ENCODE peak calls at places on chromosome 5, in five cellular contexts. S is AG04450, N is IMR-90, O is cardiac fibroblast, D is right lobe of liver. C is an unnamed sample.

GRCh38 chr5:89037090-89037489 is 154.1 kb upstream of the MEF2C start:
- DNase-seq in D (no peak), N (peak; percentile 51), O (peak; percentile 57), S (peak; percentile 7), C (no peak)

GRCh38 chr5:151244210-151244609 is 8.8 kb upstream of the GM2A start:
- DNase-seq in O (no peak), S (no peak), N (no peak), D (no peak), C (no peak)

GRCh38 chr5:115589043-115589442 is 13.2 kb downstream of the TICAM2 start:
- DNase-seq in O (no peak), D (no peak), N (no peak), S (no peak), C (peak; percentile 45)

GRCh38 chr5:34684980-34685352 is 28.8 kb downstream of the RAI14 start:
- DNase-seq in O (no peak), D (no peak), S (no peak), N (no peak), C (no peak)

GRCh38 chr5:31611002-31611401 is 27.9 kb upstream of the PDZD2 start:
- DNase-seq in S (no peak), O (no peak), N (no peak), D (no peak), C (no peak)

GRCh38 chr5:59542841-59543825 is 350.4 kb downstream of the PDE4D start:
- DNase-seq in O (peak; percentile 48), S (no peak), D (peak; percentile 60), N (no peak), C (peak; percentile 64)

GRCh38 chr5:68041293-68041692 is 174.3 kb upstream of the PIK3R1 start:
- DNase-seq in D (no peak), S (no peak), O (no peak), N (no peak), C (peak; percentile 36)

GRCh38 chr5:169354263-169354662 is 53.3 kb upstream of the SLIT3 start:
- DNase-seq in D (no peak), S (no peak), O (peak; percentile 50), N (peak; percentile 53), C (no peak)

GRCh38 chr5:125575561-125576504 is 829.4 kb upstream of the ZNF608 start:
- DNase-seq in N (no peak), S (no peak), D (no peak), O (no peak), C (no peak)

GRCh38 chr5:124651663-124652513 is 94.6 kb downstream of the ZNF608 start:
- DNase-seq in S (peak; percentile 59), D (peak; percentile 83), N (no peak), O (peak; percentile 76), C (peak; percentile 90)

GRCh38 chr5:124644138-124644537 is 102.3 kb downstream of the ZNF608 start:
- DNase-seq in N (peak; percentile 83), D (no peak), S (no peak), O (peak; percentile 52), C (no peak)

GRCh38 chr5:111022301-111022700 is 49.2 kb upstream of the TSLP start:
- DNase-seq in N (no peak), S (no peak), O (peak; percentile 23), D (no peak), C (no peak)

GRCh38 chr5:133939668-133940067 is 28.8 kb downstream of the C5orf15 start:
- DNase-seq in S (no peak), O (no peak), D (no peak), N (no peak), C (no peak)

GRCh38 chr5:78320461-78320860 is 26.0 kb upstream of the AP3B1 start:
- DNase-seq in O (peak; percentile 62), S (peak; percentile 26), D (no peak), N (peak; percentile 69), C (no peak)

GRCh38 chr5:180282281-180282680 is 9.6 kb downstream of the MAPK9 start:
- DNase-seq in N (no peak), D (no peak), O (no peak), S (no peak), C (no peak)

GRCh38 chr5:115440782-115441451 is 103.7 kb downstream of the FEM1C start:
- DNase-seq in D (no peak), O (no peak), N (no peak), S (no peak), C (no peak)

GRCh38 chr5:90093931-90094485 is 315.5 kb downstream of the CETN3 start:
- DNase-seq in D (no peak), O (peak; percentile 23), S (no peak), N (no peak), C (no peak)

GRCh38 chr5:155982354-155982753 is 344.6 kb upstream of the SGCD start:
- DNase-seq in O (no peak), N (no peak), D (no peak), S (no peak), C (no peak)

GRCh38 chr5:53936481-53937352 is 373.7 kb downstream of the ARL15 start:
- DNase-seq in S (no peak), D (peak; percentile 73), N (no peak), O (no peak), C (peak; percentile 34)

GRCh38 chr5:167945542-167946384 is 345.7 kb upstream of the WWC1 start:
- DNase-seq in D (no peak), S (peak; percentile 86), O (peak; percentile 95), N (peak; percentile 98), C (peak; percentile 56)

GRCh38 chr5:133848306-133848924 is 120.0 kb downstream of the C5orf15 start:
- DNase-seq in D (no peak), O (no peak), S (no peak), N (no peak), C (no peak)

GRCh38 chr5:134090482-134090881 is 24.0 kb upstream of the TCF7 start:
- DNase-seq in N (no peak), D (peak; percentile 32), S (no peak), O (no peak), C (no peak)

GRCh38 chr5:149731617-149732400 is 1.7 kb downstream of the PPARGC1B start:
- DNase-seq in O (peak; percentile 74), S (peak; percentile 10), N (peak; percentile 58), D (peak; percentile 94), C (peak; percentile 92)

GRCh38 chr5:134958755-134959154 is 9.0 kb upstream of the CATSPER3 start:
- DNase-seq in O (no peak), S (no peak), N (peak; percentile 26), D (no peak), C (no peak)

GRCh38 chr5:20514145-20514544 is 526.1 kb upstream of the CDH18 start:
- DNase-seq in N (no peak), S (no peak), O (no peak), D (no peak), C (no peak)

GRCh38 chr5:29077451-29077850 is 2039.1 kb upstream of the CDH9 start:
- DNase-seq in O (peak; percentile 1), D (no peak), S (no peak), N (no peak), C (no peak)

GRCh38 chr5:137367951-137368350 is 131.2 kb downstream of the SPOCK1 start:
- DNase-seq in S (no peak), N (no peak), O (no peak), D (no peak), C (no peak)

DNA sequence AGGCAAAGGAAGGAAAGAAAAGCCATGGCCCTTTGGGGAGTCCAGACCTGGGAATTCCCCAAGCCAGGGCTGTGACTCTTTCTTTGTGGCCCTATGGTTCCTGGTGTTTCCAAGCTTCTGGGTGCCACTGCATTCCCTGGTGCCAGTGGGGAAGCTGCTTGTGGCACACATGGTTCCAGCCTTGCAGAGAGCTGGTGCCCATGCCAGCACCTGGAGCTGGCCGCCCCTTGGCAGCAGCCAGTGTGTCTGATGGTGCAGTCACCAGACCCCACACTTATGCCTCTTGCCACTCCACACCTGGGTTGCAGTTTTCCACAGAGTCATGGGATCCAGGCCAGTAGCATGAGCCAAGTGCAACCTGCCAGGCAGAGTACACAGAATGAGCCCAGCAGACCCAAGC is 1495.3 kb upstream of the NUDT12 start:
- DNase-seq in O (no peak), D (no peak), N (no peak), S (no peak), C (no peak)
- TF ChIP-seq CTCF in O (no peak), D (no peak), N (no peak), S (no peak), C (no peak)

GRCh38 chr5:98108497-98108896 is 665.0 kb upstream of the RGMB start:
- DNase-seq in S (peak; percentile 87), O (peak; percentile 98), N (peak; percentile 99), D (no peak), C (no peak)

GRCh38 chr5:98109561-98110006 is 663.9 kb upstream of the RGMB start:
- DNase-seq in O (peak; percentile 93), D (no peak), N (peak; percentile 92), S (peak; percentile 51), C (no peak)

GRCh38 chr5:98110791-98111190 is 662.7 kb upstream of the RGMB start:
- DNase-seq in S (no peak), N (peak; percentile 53), D (no peak), O (no peak), C (no peak)

GRCh38 chr5:98110270-98110669 is 663.2 kb upstream of the RGMB start:
- DNase-seq in S (peak; percentile 90), N (peak; percentile 98), D (no peak), O (peak; percentile 89), C (no peak)

GRCh38 chr5:98111686-98112085 is 661.8 kb upstream of the RGMB start:
- DNase-seq in D (no peak), O (peak; percentile 36), S (no peak), N (peak; percentile 34), C (no peak)
- TF ChIP-seq CTCF in D (no peak), O (peak; percentile 44), S (peak; percentile 55), N (no peak), C (no peak)

DNA sequence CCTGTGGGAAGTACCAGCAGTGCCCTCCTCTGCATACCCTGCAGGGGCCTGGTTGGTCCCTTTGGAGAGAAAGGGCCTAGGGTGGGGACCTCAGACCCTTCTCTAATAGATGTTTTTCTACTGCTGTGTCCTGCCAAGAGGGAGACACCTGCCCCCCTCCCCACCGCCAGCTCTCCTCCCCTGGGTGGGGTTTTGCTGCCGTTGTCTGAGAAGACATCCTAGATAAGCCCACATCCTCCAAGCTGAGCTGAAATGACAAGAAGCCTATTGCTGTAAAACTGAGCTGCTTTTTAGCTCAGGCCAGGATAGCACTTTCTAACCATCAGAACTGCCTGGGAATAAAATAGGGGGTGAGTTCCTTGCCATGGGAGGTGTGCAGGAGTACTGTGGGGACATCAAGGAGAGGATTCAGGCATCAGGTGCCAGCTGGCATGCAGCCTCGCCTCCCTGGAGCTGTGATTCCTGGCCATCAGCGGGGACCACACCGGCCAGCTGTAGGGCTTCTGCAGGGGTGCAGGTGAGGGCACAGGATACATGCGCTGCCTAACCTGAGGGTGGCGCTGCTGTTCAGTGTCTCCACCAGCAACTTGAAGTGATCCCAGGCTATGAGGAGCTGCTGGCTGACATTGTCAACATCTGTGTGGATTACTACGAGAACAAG is 37.9 kb downstream of the CYFIP2 start:
- DNase-seq in O (no peak), N (no peak), D (peak; percentile 65), S (no peak), C (peak; percentile 36)
- TF ChIP-seq CTCF in O (peak; percentile 6), N (peak; percentile 8), D (peak; percentile 38), S (peak; percentile 7), C (peak; percentile 42)

GRCh38 chr5:5887818-5888217 is 465.3 kb downstream of the ICE1 start:
- DNase-seq in N (no peak), D (no peak), O (no peak), S (no peak), C (no peak)

GRCh38 chr5:5884593-5884992 is 462.1 kb downstream of the ICE1 start:
- DNase-seq in N (no peak), S (no peak), D (no peak), O (no peak), C (no peak)

GRCh38 chr5:5886353-5886752 is 463.9 kb downstream of the ICE1 start:
- DNase-seq in O (no peak), D (no peak), N (no peak), S (no peak), C (no peak)

GRCh38 chr5:5885782-5886181 is 463.3 kb downstream of the ICE1 start:
- DNase-seq in O (no peak), D (no peak), S (no peak), N (no peak), C (no peak)

GRCh38 chr5:5886812-5887486 is 464.5 kb downstream of the ICE1 start:
- DNase-seq in N (no peak), D (peak; percentile 63), O (no peak), S (no peak), C (no peak)
- TF ChIP-seq CTCF in N (no peak), D (peak; percentile 71), O (no peak), S (no peak), C (peak; percentile 41)